ENCODE peak calls at places on chromosome 14, in eight cellular contexts. One of them, this sample, is unnamed.
A peak's percentile ranks its signal among the peaks of the same experiment; 100 is the strongest.

GRCh38 chr14:74658535-74659130 is 46.6 kb upstream of the LTBP2 start:
- DNase-seq in activated T-helper 1 cell treated with Interleukin-2 at 50 U/mL for 16 hours: no peak
- DNase-seq in NCI-H1694 treated with DMSO at 0.1 percent for 48 hours: no peak
- DNase-seq in naive B cell: no peak
- DNase-seq in PC-3: peak; percentile 58
- DNase-seq in colonic mucosa: no peak
- DNase-seq in NCI-H1417: no peak
- DNase-seq in NCI-H1048: no peak
- DNase-seq in this sample: no peak

GRCh38 chr14:51846631-51847488 is 13.6 kb upstream of the GNG2 start:
- DNase-seq in activated T-helper 1 cell treated with Interleukin-2 at 50 U/mL for 16 hours: peak; percentile 74
- DNase-seq in NCI-H1694 treated with DMSO at 0.1 percent for 48 hours: no peak
- DNase-seq in naive B cell: peak; percentile 93
- DNase-seq in PC-3: no peak
- DNase-seq in colonic mucosa: peak; percentile 67
- DNase-seq in NCI-H1417: peak; percentile 99
- DNase-seq in NCI-H1048: no peak
- DNase-seq in this sample: no peak

GRCh38 chr14:31122098-31122611 is 85.4 kb downstream of the HECTD1 start:
- DNase-seq in activated T-helper 1 cell treated with Interleukin-2 at 50 U/mL for 16 hours: no peak
- DNase-seq in NCI-H1694 treated with DMSO at 0.1 percent for 48 hours: no peak
- DNase-seq in naive B cell: no peak
- DNase-seq in PC-3: no peak
- DNase-seq in colonic mucosa: no peak
- DNase-seq in NCI-H1417: no peak
- DNase-seq in NCI-H1048: no peak
- DNase-seq in this sample: no peak

GRCh38 chr14:102517412-102518062 is 8.0 kb upstream of the ANKRD9 start:
- DNase-seq in activated T-helper 1 cell treated with Interleukin-2 at 50 U/mL for 16 hours: no peak
- DNase-seq in NCI-H1694 treated with DMSO at 0.1 percent for 48 hours: no peak
- DNase-seq in naive B cell: peak; percentile 5
- DNase-seq in PC-3: no peak
- DNase-seq in colonic mucosa: no peak
- DNase-seq in NCI-H1417: no peak
- DNase-seq in NCI-H1048: no peak
- DNase-seq in this sample: no peak

GRCh38 chr14:24080888-24081738 is 9.8 kb downstream of the CPNE6 start:
- DNase-seq in activated T-helper 1 cell treated with Interleukin-2 at 50 U/mL for 16 hours: peak; percentile 52
- DNase-seq in NCI-H1694 treated with DMSO at 0.1 percent for 48 hours: peak; percentile 68
- DNase-seq in naive B cell: peak; percentile 70
- DNase-seq in PC-3: peak; percentile 59
- DNase-seq in colonic mucosa: peak; percentile 86
- DNase-seq in NCI-H1417: peak; percentile 90
- DNase-seq in NCI-H1048: no peak
- DNase-seq in this sample: peak; percentile 38

GRCh38 chr14:22375321-22375930 is 213.6 kb downstream of the DAD1 start:
- DNase-seq in activated T-helper 1 cell treated with Interleukin-2 at 50 U/mL for 16 hours: no peak
- DNase-seq in NCI-H1694 treated with DMSO at 0.1 percent for 48 hours: peak; percentile 60
- DNase-seq in naive B cell: peak; percentile 41
- DNase-seq in PC-3: peak; percentile 87
- DNase-seq in colonic mucosa: peak; percentile 40
- DNase-seq in NCI-H1417: peak; percentile 79
- DNase-seq in NCI-H1048: peak; percentile 24
- DNase-seq in this sample: peak; percentile 79

GRCh38 chr14:92553456-92553855 is 39.9 kb downstream of the RIN3 start:
- DNase-seq in activated T-helper 1 cell treated with Interleukin-2 at 50 U/mL for 16 hours: no peak
- DNase-seq in NCI-H1694 treated with DMSO at 0.1 percent for 48 hours: no peak
- DNase-seq in naive B cell: no peak
- DNase-seq in PC-3: no peak
- DNase-seq in colonic mucosa: no peak
- DNase-seq in NCI-H1417: no peak
- DNase-seq in NCI-H1048: no peak
- DNase-seq in this sample: no peak

GRCh38 chr14:55448146-55448614 is 7.8 kb upstream of the TBPL2 start:
- DNase-seq in activated T-helper 1 cell treated with Interleukin-2 at 50 U/mL for 16 hours: no peak
- DNase-seq in NCI-H1694 treated with DMSO at 0.1 percent for 48 hours: no peak
- DNase-seq in naive B cell: no peak
- DNase-seq in PC-3: peak; percentile 100
- DNase-seq in colonic mucosa: peak; percentile 51
- DNase-seq in NCI-H1417: peak; percentile 42
- DNase-seq in NCI-H1048: peak; percentile 32
- DNase-seq in this sample: peak; percentile 57

GRCh38 chr14:86402547-86402946 is 872.6 kb downstream of the FLRT2 start:
- DNase-seq in activated T-helper 1 cell treated with Interleukin-2 at 50 U/mL for 16 hours: no peak
- DNase-seq in NCI-H1694 treated with DMSO at 0.1 percent for 48 hours: no peak
- DNase-seq in naive B cell: no peak
- DNase-seq in PC-3: no peak
- DNase-seq in colonic mucosa: no peak
- DNase-seq in NCI-H1417: no peak
- DNase-seq in NCI-H1048: no peak
- DNase-seq in this sample: no peak

GRCh38 chr14:52369305-52369781 is 55.2 kb downstream of the PTGER2 start:
- DNase-seq in activated T-helper 1 cell treated with Interleukin-2 at 50 U/mL for 16 hours: no peak
- DNase-seq in NCI-H1694 treated with DMSO at 0.1 percent for 48 hours: no peak
- DNase-seq in naive B cell: no peak
- DNase-seq in PC-3: peak; percentile 40
- DNase-seq in colonic mucosa: no peak
- DNase-seq in NCI-H1417: no peak
- DNase-seq in NCI-H1048: no peak
- DNase-seq in this sample: no peak

GRCh38 chr14:101252443-101253214 is 308.7 kb upstream of the DIO3 start:
- DNase-seq in activated T-helper 1 cell treated with Interleukin-2 at 50 U/mL for 16 hours: no peak
- DNase-seq in NCI-H1694 treated with DMSO at 0.1 percent for 48 hours: no peak
- DNase-seq in naive B cell: no peak
- DNase-seq in PC-3: no peak
- DNase-seq in colonic mucosa: no peak
- DNase-seq in NCI-H1417: no peak
- DNase-seq in NCI-H1048: no peak
- DNase-seq in this sample: no peak

GRCh38 chr14:46344327-46344937 is 307.1 kb downstream of the RPL10L start:
- DNase-seq in activated T-helper 1 cell treated with Interleukin-2 at 50 U/mL for 16 hours: no peak
- DNase-seq in NCI-H1694 treated with DMSO at 0.1 percent for 48 hours: no peak
- DNase-seq in naive B cell: no peak
- DNase-seq in PC-3: peak; percentile 64
- DNase-seq in colonic mucosa: no peak
- DNase-seq in NCI-H1417: peak; percentile 66
- DNase-seq in NCI-H1048: no peak
- DNase-seq in this sample: peak; percentile 74

GRCh38 chr14:20690848-20691640 is 2.5 kb downstream of the ANG start:
- DNase-seq in activated T-helper 1 cell treated with Interleukin-2 at 50 U/mL for 16 hours: no peak
- DNase-seq in NCI-H1694 treated with DMSO at 0.1 percent for 48 hours: peak; percentile 91
- DNase-seq in naive B cell: peak; percentile 63
- DNase-seq in PC-3: peak; percentile 86
- DNase-seq in colonic mucosa: peak; percentile 75
- DNase-seq in NCI-H1417: peak; percentile 78
- DNase-seq in NCI-H1048: peak; percentile 50
- DNase-seq in this sample: peak; percentile 84